ENCODE peak calls at places on chromosomes 11 and 22, in four cellular contexts. I is cardiac fibroblast, L is HuH-7.5, Z is GM12865. U is an unnamed sample.

GRCh38 chr11:119845756-119846155 is 116.8 kb upstream of the NECTIN1 start:
- DNase-seq in I (no peak), L (no peak), Z (no peak), U (no peak)

GRCh38 chr11:113849713-113850112 is 25.7 kb downstream of the USP28 start:
- DNase-seq in I (no peak), L (no peak), Z (no peak), U (no peak)

GRCh38 chr11:118232659-118233058 is 7.8 kb upstream of the JAML start:
- DNase-seq in I (no peak), L (no peak), Z (no peak), U (no peak)

GRCh38 chr22:19765477-19766234 is 5.1 kb downstream of the TBX1 start:
- DNase-seq in I (peak), L (no peak), Z (no peak), U (no peak)

GRCh38 chr11:119371778-119372182 is 9.7 kb downstream of the USP2 start:
- DNase-seq in I (no peak), L (no peak), Z (no peak), U (no peak)

GRCh38 chr11:5004429-5005274 is 10.0 kb downstream of the OR51L1 start:
- DNase-seq in I (peak), L (no peak), Z (peak), U (no peak)

GRCh38 chr11:65916391-65916790 is 2.5 kb downstream of the C11orf68 start:
- DNase-seq in I (no peak), L (no peak), Z (no peak), U (no peak)

GRCh38 chr11:73184953-73185671 is 33.0 kb upstream of the P2RY2 start:
- DNase-seq in I (peak), L (peak), Z (peak), U (peak)

GRCh38 chr22:30362632-30363281 is 6.0 kb downstream of the CCDC157 start:
- DNase-seq in I (no peak), L (no peak), Z (no peak), U (no peak)

GRCh38 chr11:78646564-78647185 is 72.0 kb upstream of the NARS2 start:
- DNase-seq in I (peak), L (peak), Z (peak), U (peak)

GRCh38 chr11:14617241-14618027 is 26.2 kb upstream of the PDE3B start:
- DNase-seq in I (no peak), L (no peak), Z (no peak), U (no peak)

GRCh38 chr22:37098976-37099577 is 10.4 kb downstream of the TMPRSS6 start:
- DNase-seq in I (no peak), L (no peak), Z (no peak), U (no peak)

GRCh38 chr11:75667831-75668507 is 869 bp downstream of the MAP6 start:
- DNase-seq in I (peak), L (peak), Z (peak), U (no peak)

GRCh38 chr11:75375626-75376025 is 23.7 kb upstream of the RPS3 start:
- DNase-seq in I (no peak), L (no peak), Z (no peak), U (no peak)

GRCh38 chr11:75878968-75879367 is 64.0 kb downstream of the UVRAG start:
- DNase-seq in I (no peak), L (no peak), Z (no peak), U (no peak)

GRCh38 chr22:40595497-40596234 is 40.9 kb downstream of the MRTFA start:
- DNase-seq in I (peak), L (no peak), Z (no peak), U (no peak)

GRCh38 chr11:94181943-94182342 is 53.3 kb downstream of the PANX1 start:
- DNase-seq in I (no peak), L (no peak), Z (no peak), U (no peak)

GRCh38 chr22:49269371-49269770 is 558.3 kb downstream of the BRD1 start:
- DNase-seq in I (no peak), L (no peak), Z (no peak), U (no peak)

GRCh38 chr11:115555336-115556090 is 51.3 kb upstream of the CADM1 start:
- DNase-seq in I (no peak), L (no peak), Z (no peak), U (no peak)